ENCODE peak calls at places on chromosomes 1 and 21, in six cellular contexts. G, E, M, O, T and I are unnamed samples.

GRCh38 chr1:162229534-162229933 is 147.1 kb downstream of the SPATA46 start:
- DNase-seq in G (no peak), E (no peak), M (no peak), O (no peak), T (no peak), I (no peak)

GRCh38 chr1:202405928-202406327 is 57.4 kb downstream of the PPP1R12B start:
- DNase-seq in G (no peak), E (no peak), M (no peak), O (no peak), T (no peak), I (no peak)

GRCh38 chr1:162926906-162927305 is 65.9 kb upstream of the CCDC190 start:
- DNase-seq in G (no peak), E (no peak), M (no peak), O (no peak), T (no peak), I (no peak)

GRCh38 chr1:91613594-91613993 is 112.9 kb downstream of the CDC7 start:
- DNase-seq in G (no peak), E (no peak), M (no peak), O (peak; percentile 81), T (no peak), I (no peak)

GRCh38 chr21:37932936-37933335 is 16.7 kb upstream of the KCNJ6 start:
- DNase-seq in G (no peak), E (no peak), M (no peak), O (no peak), T (no peak), I (no peak)

GRCh38 chr1:12180315-12180714 is 13.5 kb downstream of the TNFRSF1B start:
- DNase-seq in G (no peak), E (peak; percentile 77), M (peak; percentile 75), O (no peak), T (peak; percentile 47), I (no peak)

GRCh38 chr1:235083589-235084323 is 44.9 kb downstream of the TOMM20 start:
- DNase-seq in G (peak; percentile 92), E (peak; percentile 86), M (peak; percentile 76), O (peak; percentile 80), T (peak; percentile 92), I (peak; percentile 89)

GRCh38 chr21:28215214-28215954 is 777.3 kb downstream of the LTN1 start:
- DNase-seq in G (peak; percentile 53), E (peak; percentile 31), M (no peak), O (peak; percentile 92), T (no peak), I (peak; percentile 44)

GRCh38 chr1:242802973-242803372 is 278.5 kb upstream of the PLD5 start:
- DNase-seq in G (no peak), E (no peak), M (no peak), O (no peak), T (no peak), I (no peak)

GRCh38 chr1:53316058-53316741 is 11.7 kb downstream of the LRP8 start:
- DNase-seq in G (no peak), E (no peak), M (no peak), O (no peak), T (peak; percentile 45), I (no peak)

GRCh38 chr1:174258148-174258550 is 98.8 kb downstream of the RABGAP1L start:
- DNase-seq in G (peak; percentile 31), E (no peak), M (no peak), O (peak; percentile 61), T (peak; percentile 58), I (peak; percentile 6)

DNA sequence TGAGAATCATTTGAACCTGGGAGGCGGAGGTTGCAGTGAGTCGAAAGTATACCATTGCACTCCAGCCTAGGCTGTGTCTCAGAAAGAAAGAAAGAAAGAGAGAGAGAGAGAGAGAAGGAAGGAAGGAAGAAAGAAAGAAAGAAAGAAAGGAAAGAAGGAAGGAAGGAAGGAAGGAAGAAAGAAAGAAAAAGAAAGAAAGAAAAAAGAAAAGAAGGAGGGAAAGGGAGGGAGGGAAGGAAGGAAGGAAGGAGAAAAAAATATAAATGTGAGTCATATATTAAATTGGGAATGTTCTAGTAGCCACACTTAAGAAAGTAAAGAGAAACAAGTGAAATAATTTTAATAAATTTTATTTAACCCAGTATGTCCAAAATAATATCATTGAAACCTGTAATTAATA is 16.7 kb upstream of the CITED4 start:
- DNase-seq in G (no peak), E (no peak), M (no peak), O (no peak), T (no peak), I (no peak)
- H3K4me1 ChIP-seq in G (peaks cover 6% of the 10 kb centered on the region), E (peaks cover 5% of the 10 kb centered on the region), M (no peaks in the 10 kb centered on the region), O (peaks cover 36% of the 10 kb centered on the region), T (no peaks in the 10 kb centered on the region), I (peaks cover 36% of the 10 kb centered on the region)

DNA sequence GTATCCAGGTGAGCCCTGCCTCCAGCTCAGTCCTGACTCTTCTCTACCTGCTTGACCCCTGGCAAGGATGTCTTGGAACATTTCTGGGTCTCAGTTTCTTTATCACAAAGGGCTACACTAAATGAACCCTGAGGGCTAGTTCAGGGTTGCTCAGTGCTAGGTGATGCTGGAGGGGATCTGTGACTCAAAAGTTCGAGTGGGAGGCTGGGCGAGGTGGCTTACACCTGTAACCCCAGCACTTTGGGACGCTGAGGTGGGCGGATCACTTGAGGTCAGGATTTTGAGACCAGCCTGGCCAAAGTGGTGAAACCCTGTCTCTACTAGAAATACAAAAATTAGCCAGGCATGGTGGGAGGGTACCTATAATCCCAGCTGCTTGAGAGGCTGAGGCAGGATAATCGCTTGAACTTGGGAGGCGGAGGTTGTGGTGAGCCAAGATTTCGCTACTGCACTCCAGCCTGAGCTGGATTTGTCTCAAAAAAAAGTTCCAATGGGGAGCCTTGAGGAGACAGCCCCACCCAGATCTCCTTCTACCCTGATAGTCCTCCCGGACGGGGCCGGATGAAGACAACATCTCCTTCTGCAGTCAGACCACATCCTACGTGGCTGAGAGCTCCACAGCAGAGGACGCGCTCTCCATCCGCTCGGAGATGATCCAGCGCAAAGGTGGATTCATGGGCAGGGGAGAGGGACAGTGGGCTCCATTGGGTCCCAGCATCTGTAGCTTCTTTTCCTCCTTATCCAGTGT is 48.9 kb downstream of the YARS1 start:
- DNase-seq in G (no peak), E (no peak), M (peak; percentile 30), O (no peak), T (no peak), I (no peak)
- H3K4me1 ChIP-seq in G (peaks cover 8% of the 10 kb centered on the region), E (peaks cover 11% of the 10 kb centered on the region), M (no peaks in the 10 kb centered on the region), O (peaks cover 29% of the 10 kb centered on the region), T (peaks cover 52% of the 10 kb centered on the region), I (peaks cover 20% of the 10 kb centered on the region)

DNA sequence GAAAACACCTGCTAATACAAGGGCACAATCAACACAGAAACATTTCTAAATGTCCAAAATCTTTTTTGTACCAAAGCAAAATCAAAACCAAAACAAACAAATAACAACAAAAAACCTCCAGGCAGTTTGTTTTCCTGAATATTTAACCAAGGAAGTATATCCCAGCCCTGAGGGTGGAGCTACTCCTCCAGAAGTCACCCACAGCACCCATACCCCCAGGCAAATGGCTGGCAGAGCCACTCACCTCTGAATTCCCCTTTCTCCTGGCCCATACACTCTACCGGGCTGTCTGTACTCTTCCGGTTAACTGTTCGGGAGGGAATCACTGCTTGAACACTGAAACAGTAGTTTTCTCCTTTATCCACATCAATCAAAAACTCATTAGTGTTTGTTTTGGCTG is 9.5 kb downstream of the F3 start:
- DNase-seq in G (no peak), E (no peak), M (no peak), O (peak; percentile 67), T (no peak), I (no peak)
- H3K4me1 ChIP-seq in G (no peaks in the 10 kb centered on the region), E (no peaks in the 10 kb centered on the region), M (no peaks in the 10 kb centered on the region), O (peaks cover 15% of the 10 kb centered on the region), T (peaks cover 18% of the 10 kb centered on the region), I (peaks cover 19% of the 10 kb centered on the region)

GRCh38 chr1:17600313-17600712 is 60.8 kb downstream of the ARHGEF10L start:
- DNase-seq in G (no peak), E (no peak), M (no peak), O (no peak), T (no peak), I (no peak)
- H3K4me1 ChIP-seq in G (no peaks in the 10 kb centered on the region), E (peaks cover 12% of the 10 kb centered on the region), M (no peaks in the 10 kb centered on the region), O (no peaks in the 10 kb centered on the region), T (peaks cover 24% of the 10 kb centered on the region), I (no peaks in the 10 kb centered on the region)

DNA sequence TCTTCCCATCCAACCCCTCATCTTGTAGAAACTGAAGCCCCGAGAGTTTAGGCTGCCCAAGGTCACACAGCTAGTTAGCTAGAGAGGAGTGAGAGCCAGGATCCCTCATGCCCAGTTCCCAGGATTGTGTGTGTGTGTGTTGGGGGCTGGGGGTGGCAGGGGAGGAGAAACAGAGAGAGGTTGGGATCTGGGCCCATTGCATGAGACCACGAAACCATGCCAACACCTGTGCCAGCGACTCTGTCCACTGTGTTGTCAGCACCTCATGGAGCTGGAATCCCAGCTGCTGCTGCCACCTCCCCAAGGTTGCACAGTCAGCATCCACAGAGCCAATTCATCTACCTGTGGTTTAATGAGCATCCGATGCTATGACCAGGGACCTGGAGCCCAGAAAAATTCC is 115.4 kb upstream of the ZC3H12A start:
- DNase-seq in G (no peak), E (no peak), M (no peak), O (no peak), T (no peak), I (no peak)
- H3K4me1 ChIP-seq in G (no peaks in the 10 kb centered on the region), E (no peaks in the 10 kb centered on the region), M (no peaks in the 10 kb centered on the region), O (no peaks in the 10 kb centered on the region), T (no peaks in the 10 kb centered on the region), I (no peaks in the 10 kb centered on the region)

GRCh38 chr1:42682739-42683529 is 716 bp downstream of the YBX1 start:
- DNase-seq in G (peak; percentile 71), E (peak; percentile 80), M (peak; percentile 48), O (peak; percentile 57), T (peak; percentile 92), I (peak; percentile 49)

GRCh38 chr1:42681771-42682483 is at the start of gene YBX1:
- DNase-seq in G (peak; percentile 98), E (peak; percentile 97), M (peak; percentile 99), O (peak; percentile 98), T (peak; percentile 98), I (peak; percentile 98)

GRCh38 chr1:42686418-42686817 is 4.2 kb downstream of the YBX1 start:
- DNase-seq in G (no peak), E (no peak), M (no peak), O (no peak), T (no peak), I (no peak)

GRCh38 chr1:42680921-42681683 is 1.1 kb upstream of the YBX1 start:
- DNase-seq in G (peak; percentile 40), E (no peak), M (no peak), O (peak; percentile 29), T (peak; percentile 48), I (peak; percentile 18)

DNA sequence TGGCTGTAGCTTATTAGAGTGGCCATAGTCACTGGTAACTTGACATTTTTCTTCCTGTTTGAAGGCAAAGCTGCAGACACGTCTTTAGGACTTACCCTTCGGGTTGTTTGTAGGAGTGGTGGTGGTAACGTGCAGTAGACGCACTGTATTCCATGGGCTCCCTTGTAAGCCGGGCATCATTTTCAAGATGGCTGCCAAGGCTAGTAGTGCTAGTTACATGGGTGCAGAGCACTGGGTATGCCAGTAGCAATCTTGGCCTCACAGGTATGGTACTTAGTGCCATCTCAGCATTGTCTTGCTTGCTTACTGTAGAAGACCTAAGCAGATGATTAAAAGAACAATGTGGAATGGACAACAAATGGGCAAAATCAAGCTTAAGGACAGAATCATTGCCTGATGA is 1.9 kb downstream of the YBX1 start:
- DNase-seq in G (peak; percentile 19), E (no peak), M (no peak), O (peak; percentile 38), T (no peak), I (no peak)
- H3K4me1 ChIP-seq in G (peaks cover 12% of the 10 kb centered on the region), E (peaks cover 54% of the 10 kb centered on the region), M (no peaks in the 10 kb centered on the region), O (peaks cover 51% of the 10 kb centered on the region), T (peaks cover 51% of the 10 kb centered on the region), I (peaks cover 21% of the 10 kb centered on the region)

DNA sequence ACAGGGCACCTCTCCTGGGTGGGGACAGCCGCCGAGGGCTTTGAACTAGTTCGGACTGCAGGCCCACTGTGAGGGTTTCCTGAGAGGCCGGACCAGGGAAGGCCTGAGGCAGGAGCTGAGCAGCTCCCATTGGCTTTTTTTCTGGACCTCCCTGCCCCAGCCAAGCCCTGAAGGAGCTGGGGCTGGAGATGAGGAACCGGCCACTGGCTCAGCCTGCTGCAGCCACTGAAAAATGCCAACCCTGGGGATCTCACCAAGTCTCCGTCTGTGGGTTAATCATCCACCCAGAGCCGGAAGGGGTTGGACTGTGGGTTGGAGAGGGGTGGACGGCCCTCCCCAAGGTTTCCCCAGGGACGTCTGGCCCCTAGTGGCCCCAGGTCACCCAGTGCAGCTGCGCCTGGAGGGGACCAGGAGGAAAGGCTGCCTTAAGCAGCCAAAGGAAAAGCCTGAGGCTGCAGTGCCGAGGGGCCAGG is 2.5 kb downstream of the VWA1 start:
- DNase-seq in G (peak; percentile 20), E (no peak), M (no peak), O (no peak), T (peak; percentile 84), I (no peak)
- H3K4me1 ChIP-seq in G (peaks cover 15% of the 10 kb centered on the region), E (peaks cover 33% of the 10 kb centered on the region), M (no peaks in the 10 kb centered on the region), O (peaks cover 33% of the 10 kb centered on the region), T (peaks cover 53% of the 10 kb centered on the region), I (peaks cover 28% of the 10 kb centered on the region)